ENCODE peak calls at places on chromosomes 3 and 15, in six cellular contexts. Y is SK-N-SH, G is neural progenitor cell, V is MM.1S, N is hepatocyte, J is HCT116. K is an unnamed sample. For H3K4me1, the result is how much of the 10 kb centered on the place peaks cover.

GRCh38 chr3:8882171-8882593 is 81.1 kb downstream of the RAD18 start:
- DNase-seq in G (no peak), Y (no peak), N (no peak), J (no peak), V (no peak), K (peak)

GRCh38 chr3:112043621-112044201 is 9.2 kb downstream of the TMPRSS7 start:
- DNase-seq in J (peak), Y (peak), G (peak), V (peak), N (peak), K (peak)

GRCh38 chr15:44009056-44009455 is 182.3 kb downstream of the WDR76 start:
- DNase-seq in J (peak), V (no peak), Y (no peak), G (no peak), N (peak), K (no peak)

GRCh38 chr3:143634991-143635390 is 213.3 kb downstream of the SLC9A9 start:
- DNase-seq in Y (no peak), G (no peak), N (no peak), J (no peak), V (no peak), K (no peak)

GRCh38 chr3:197399486-197399885 is 101.1 kb upstream of the DLG1 start:
- DNase-seq in V (no peak), J (no peak), Y (peak), N (no peak), G (no peak), K (no peak)

GRCh38 chr3:129211772-129212171 is 28.1 kb upstream of the CNBP start:
- DNase-seq in G (no peak), N (peak), V (no peak), J (peak), Y (peak), K (no peak)

GRCh38 chr15:70113304-70113700 is 15.6 kb upstream of the TLE3 start:
- DNase-seq in N (no peak), V (no peak), J (no peak), Y (no peak), G (no peak), K (no peak)

GRCh38 chr3:111173328-111173900 is 101.8 kb downstream of the NECTIN3 start:
- DNase-seq in J (no peak), G (peak), V (no peak), Y (no peak), N (no peak), K (peak)

GRCh38 chr3:55802816-55803215 is 315.7 kb upstream of the WNT5A start:
- DNase-seq in N (no peak), Y (no peak), G (no peak), V (no peak), J (no peak), K (no peak)

GRCh38 chr3:170410428-170411029 is 8.1 kb upstream of the CLDN11 start:
- DNase-seq in G (no peak), V (peak), Y (no peak), N (peak), J (peak), K (peak)

GRCh38 chr15:68821190-68821897 is 649 bp upstream of the ANP32A start:
- DNase-seq in J (no peak), N (no peak), Y (no peak), V (no peak), G (no peak), K (no peak)

GRCh38 chr3:192991351-192991750 is 73.7 kb upstream of the MB21D2 start:
- DNase-seq in G (no peak), N (no peak), Y (no peak), J (no peak), V (no peak), K (no peak)

GRCh38 chr15:77067691-77068367 is 3.1 kb downstream of the TSPAN3 start:
- DNase-seq in V (no peak), N (peak), Y (no peak), G (no peak), J (no peak), K (no peak)

GRCh38 chr3:25468866-25469319 is 40.8 kb downstream of the RARB start:
- DNase-seq in Y (peak), N (peak), G (peak), V (no peak), J (no peak), K (peak)

GRCh38 chr15:66043264-66043663 is 174.0 kb downstream of the RAB11A start:
- DNase-seq in G (no peak), J (no peak), N (peak), Y (no peak), V (no peak), K (no peak)

GRCh38 chr3:127781411-127782001 is 40.8 kb downstream of the MGLL start:
- DNase-seq in J (no peak), G (no peak), V (no peak), N (no peak), Y (peak), K (no peak)

GRCh38 chr15:74825895-74826294 is 532 bp upstream of the CPLX3 start:
- DNase-seq in V (no peak), Y (no peak), J (no peak), N (no peak), G (no peak), K (no peak)

GRCh38 chr15:28058082-28058481 is 41.0 kb downstream of the OCA2 start:
- DNase-seq in V (no peak), G (no peak), N (no peak), Y (no peak), J (no peak), K (no peak)

GRCh38 chr3:24145481-24145880 is 200.4 kb downstream of the NR1D2 start:
- DNase-seq in Y (no peak), G (no peak), V (no peak), J (no peak), N (no peak), K (no peak)

GRCh38 chr3:185807455-185808068 is 17.3 kb downstream of the IGF2BP2 start:
- DNase-seq in G (peak), V (no peak), N (no peak), Y (no peak), J (peak), K (peak)

GRCh38 chr15:78047631-78048409 is 29.7 kb downstream of the TBC1D2B start:
- DNase-seq in J (no peak), G (no peak), Y (no peak), N (peak), V (no peak), K (no peak)

GRCh38 chr3:61890586-61890985 is 329.2 kb downstream of the PTPRG start:
- DNase-seq in G (no peak), N (no peak), V (no peak), J (no peak), Y (no peak), K (peak)

GRCh38 chr15:29141206-29141907 is 128.3 kb downstream of the NSMCE3 start:
- DNase-seq in G (no peak), J (no peak), Y (no peak), V (no peak), N (no peak), K (no peak)

GRCh38 chr3:52056521-52056967 is at the start of gene DUSP7:
- DNase-seq in N (peak), G (peak), J (no peak), V (peak), Y (peak), K (peak)

GRCh38 chr3:120093923-120094775 is at the start of gene GSK3B:
- DNase-seq in Y (peak), N (peak), V (peak), J (peak), G (peak), K (no peak)

GRCh38 chr3:115922681-115923347 is 299.5 kb downstream of the GAP43 start:
- DNase-seq in V (no peak), J (peak), Y (no peak), G (peak), N (peak), K (peak)

GRCh38 chr3:107954845-107955244 is 136.0 kb downstream of the CD47 start:
- DNase-seq in Y (no peak), J (no peak), G (no peak), V (peak), N (no peak), K (no peak)

GRCh38 chr3:197942956-197943556 is 6.9 kb upstream of the RPL35A start:
- DNase-seq in V (peak), G (peak), N (peak), J (peak), Y (peak), K (peak)

GRCh38 chr15:81211376-81211775 is 14.7 kb downstream of the IL16 start:
- DNase-seq in N (no peak), Y (no peak), J (no peak), G (no peak), V (no peak), K (no peak)

GRCh38 chr3:175646865-175647264 is 787.7 kb downstream of the NAALADL2 start:
- DNase-seq in V (no peak), G (no peak), N (no peak), Y (no peak), J (no peak), K (no peak)

GRCh38 chr3:176661432-176661964 is 535.8 kb downstream of the TBL1XR1 start:
- DNase-seq in J (no peak), Y (no peak), V (no peak), G (no peak), N (no peak), K (no peak)

GRCh38 chr15:36414670-36415069 is 164.8 kb upstream of the CDIN1 start:
- DNase-seq in J (no peak), V (no peak), G (no peak), Y (no peak), N (no peak), K (no peak)

GRCh38 chr3:17915341-17915740 is 172.9 kb upstream of the TBC1D5 start:
- DNase-seq in V (no peak), J (no peak), Y (no peak), N (no peak), G (no peak), K (no peak)

GRCh38 chr3:39707314-39707909 is 102.0 kb upstream of the MYRIP start:
- DNase-seq in G (peak), N (peak), V (peak), Y (peak), J (peak), K (peak)

GRCh38 chr15:48559270-48559669 is 86.2 kb downstream of the FBN1 start:
- DNase-seq in N (peak), G (peak), Y (no peak), V (no peak), J (no peak), K (peak)

GRCh38 chr3:148975277-148975676 is 16.1 kb upstream of the GYG1 start:
- DNase-seq in V (no peak), N (no peak), Y (no peak), G (no peak), J (no peak), K (no peak)

GRCh38 chr3:140170612-140171011 is 235.6 kb downstream of the CLSTN2 start:
- DNase-seq in G (no peak), J (no peak), V (peak), N (no peak), Y (no peak), K (no peak)

DNA sequence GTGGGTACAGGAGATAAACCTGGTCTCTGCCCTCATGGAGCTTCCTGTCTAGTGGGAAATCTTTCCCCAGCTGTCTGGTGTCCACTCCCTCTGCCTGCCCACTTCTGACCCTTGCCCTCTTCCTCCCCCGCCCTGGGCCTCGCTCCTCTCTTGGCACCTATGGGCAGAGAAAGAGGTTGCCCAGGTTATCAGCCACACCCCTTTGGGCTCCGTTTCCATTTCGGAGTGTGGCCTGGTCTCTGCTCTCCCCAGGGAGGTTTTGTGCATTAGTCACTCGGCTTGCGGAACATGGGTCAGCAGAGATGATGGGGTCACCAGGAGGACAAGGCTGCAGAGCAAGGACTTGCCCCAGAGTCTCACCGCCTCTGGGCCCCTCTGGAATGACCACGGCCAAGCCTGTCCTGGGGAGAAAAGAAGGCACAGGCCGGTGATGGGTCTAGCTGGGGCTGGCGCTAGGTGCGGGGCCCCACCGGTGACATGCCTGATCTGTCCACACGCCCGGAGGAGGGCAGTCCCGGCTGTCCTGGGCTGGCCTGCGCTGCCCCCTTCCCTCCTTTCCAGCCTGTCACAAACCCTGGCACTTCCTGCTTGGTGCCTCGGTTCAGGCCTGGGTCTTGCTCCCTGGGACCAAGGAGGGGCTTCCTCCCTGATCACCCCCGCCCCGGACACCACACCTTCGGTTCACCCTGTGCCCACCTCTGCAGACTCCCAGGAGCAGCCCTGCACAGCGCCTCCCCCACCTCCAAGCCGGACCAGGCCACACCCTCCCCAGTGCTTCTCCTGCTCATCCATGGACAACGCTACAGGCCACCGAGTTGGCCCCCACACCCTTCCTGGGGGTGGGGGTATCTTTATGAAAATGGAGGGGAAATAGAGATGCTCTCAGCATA is 35.6 kb upstream of the MUC4 start:
- DNase-seq in V (no peak), G (no peak), Y (no peak), N (peak), J (peak), K (no peak)
- TF ChIP-seq EZH2phosphoT487 in V (no peak), G (no peak), Y (no peak), N (no peak), J (no peak), K (no peak)

GRCh38 chr3:172193436-172193835 is 154.1 kb downstream of the FNDC3B start:
- DNase-seq in Y (no peak), N (no peak), G (no peak), V (no peak), J (no peak), K (no peak)
- H3K4me1 ChIP-seq in Y (under half), N (under half), G (under half), V (under half), J (under half), K (under half)

DNA sequence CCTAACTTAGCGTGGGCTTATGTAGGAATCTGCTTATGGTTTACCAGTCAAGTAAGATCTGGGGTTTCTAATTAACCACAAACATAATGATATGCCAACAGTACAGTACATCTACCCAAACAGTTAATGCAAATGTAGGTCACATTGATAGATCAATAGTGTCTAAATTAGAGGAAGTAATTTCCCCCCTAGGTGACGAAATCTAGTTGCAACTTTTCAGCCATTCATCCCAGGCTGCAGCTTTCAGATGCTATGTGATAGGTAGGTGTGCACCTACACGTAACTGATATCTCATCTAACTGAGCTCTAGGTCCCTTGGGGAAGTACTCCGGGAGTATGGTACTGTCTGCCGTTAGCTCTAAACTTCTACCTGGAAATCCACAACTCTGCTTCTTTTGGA is 57.2 kb downstream of the CRTC3 start:
- DNase-seq in V (no peak), J (no peak), N (no peak), Y (no peak), G (no peak), K (no peak)
- TF ChIP-seq EZH2phosphoT487 in V (no peak), J (no peak), N (no peak), Y (no peak), G (no peak), K (no peak)

GRCh38 chr3:184694266-184694665 is 17.6 kb downstream of the MAGEF1 start:
- DNase-seq in G (no peak), N (no peak), V (no peak), Y (peak), J (no peak), K (no peak)
- H3K4me1 ChIP-seq in G (under half), N (half or more), V (under half), Y (under half), J (under half), K (under half)

GRCh38 chr15:67818464-67818863 is 6.8 kb upstream of the SKOR1 start:
- DNase-seq in V (no peak), Y (no peak), N (no peak), J (no peak), G (no peak), K (no peak)
- TF ChIP-seq EZH2phosphoT487 in V (no peak), Y (no peak), N (no peak), J (no peak), G (no peak), K (no peak)

GRCh38 chr3:71409352-71409751 is 174.2 kb downstream of the FOXP1 start:
- DNase-seq in V (no peak), J (no peak), N (no peak), G (no peak), Y (no peak), K (no peak)

GRCh38 chr3:71415708-71416108 is 167.8 kb downstream of the FOXP1 start:
- DNase-seq in Y (no peak), N (no peak), G (no peak), J (no peak), V (no peak), K (no peak)

GRCh38 chr3:71414189-71414924 is 169.2 kb downstream of the FOXP1 start:
- DNase-seq in G (no peak), V (no peak), J (no peak), N (no peak), Y (no peak), K (no peak)

GRCh38 chr3:71416868-71417267 is 166.7 kb downstream of the FOXP1 start:
- DNase-seq in N (no peak), Y (no peak), G (peak), J (peak), V (no peak), K (peak)

GRCh38 chr3:71413572-71413971 is 170.0 kb downstream of the FOXP1 start:
- DNase-seq in V (no peak), G (no peak), N (no peak), Y (no peak), J (no peak), K (no peak)
- H3K4me1 ChIP-seq in V (under half), G (under half), N (under half), Y (under half), J (under half), K (under half)

GRCh38 chr3:60594025-60594424 is 657.2 kb downstream of the FHIT start:
- DNase-seq in N (peak), Y (no peak), G (no peak), J (no peak), V (no peak), K (no peak)

GRCh38 chr3:60584250-60584649 is 667.0 kb downstream of the FHIT start:
- DNase-seq in V (no peak), G (no peak), Y (no peak), J (no peak), N (no peak), K (no peak)

GRCh38 chr3:60585918-60586317 is 665.3 kb downstream of the FHIT start:
- DNase-seq in J (no peak), N (no peak), V (peak), G (no peak), Y (no peak), K (no peak)

GRCh38 chr3:60588806-60589205 is 662.4 kb downstream of the FHIT start:
- DNase-seq in N (no peak), G (no peak), Y (no peak), J (peak), V (no peak), K (no peak)
- TF ChIP-seq EZH2phosphoT487 in N (no peak), G (no peak), Y (no peak), J (no peak), V (no peak), K (no peak)

DNA sequence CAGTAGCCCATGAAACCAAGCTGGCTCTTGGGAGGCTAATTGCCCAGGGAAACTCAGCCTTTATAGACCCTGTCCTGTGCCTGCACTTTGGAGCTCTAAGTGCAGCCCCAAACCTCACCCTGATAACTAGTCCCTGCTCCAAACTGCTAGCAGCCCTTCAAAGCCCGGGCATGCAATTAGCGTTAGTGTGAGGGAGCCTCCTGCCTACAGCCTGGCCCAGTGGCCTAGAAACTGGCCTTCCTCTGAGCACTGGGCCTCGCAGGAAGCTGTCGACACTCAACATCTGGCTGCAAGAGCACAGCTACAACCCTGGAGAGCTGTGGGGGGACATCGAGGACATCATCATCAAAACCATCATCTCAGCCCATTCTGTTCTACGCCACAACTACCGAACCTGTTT is 7.7 kb upstream of the NGRN start:
- DNase-seq in V (no peak), G (no peak), N (no peak), Y (no peak), J (no peak), K (no peak)
- H3K4me1 ChIP-seq in V (under half), G (under half), N (under half), Y (under half), J (under half), K (under half)